ENCODE peak calls at places on chromosomes 1 and 21, in ten cellular contexts. One of them, this sample, is unnamed.

GRCh38 chr1:198788561-198789064 is 149.8 kb downstream of the PTPRC start:
- DNase-seq in naive B cell: peak
- DNase-seq in NCI-H1105: no peak
- DNase-seq in hypothalamus: no peak
- DNase-seq in MM.1S: no peak
- DNase-seq in Daoy: peak
- DNase-seq in AG09319: no peak
- DNase-seq in mucosa of gallbladder: no peak
- DNase-seq in activated naive CD8-positive, alpha-beta T cell treated with anti-CD3 and anti-CD28 coated beads, Interleukin-2, amount 50 U/mL, for 24 hours: peak
- DNase-seq in NCI-H510A treated with DMSO at 0.1 percent for 48 hours: no peak
- DNase-seq in this sample: no peak

GRCh38 chr1:63969461-63969893 is 195.7 kb downstream of the ROR1 start:
- DNase-seq in naive B cell: no peak
- DNase-seq in AG09319: no peak
- DNase-seq in NCI-H510A treated with DMSO at 0.1 percent for 48 hours: no peak
- DNase-seq in mucosa of gallbladder: no peak
- DNase-seq in NCI-H1105: no peak
- DNase-seq in MM.1S: peak
- DNase-seq in activated naive CD8-positive, alpha-beta T cell treated with anti-CD3 and anti-CD28 coated beads, Interleukin-2, amount 50 U/mL, for 24 hours: no peak
- DNase-seq in hypothalamus: no peak
- DNase-seq in Daoy: peak
- DNase-seq in this sample: peak

GRCh38 chr1:99669821-99670220 is 23.9 kb downstream of the PALMD start:
- DNase-seq in Daoy: no peak
- DNase-seq in naive B cell: no peak
- DNase-seq in NCI-H1105: no peak
- DNase-seq in AG09319: no peak
- DNase-seq in activated naive CD8-positive, alpha-beta T cell treated with anti-CD3 and anti-CD28 coated beads, Interleukin-2, amount 50 U/mL, for 24 hours: no peak
- DNase-seq in hypothalamus: no peak
- DNase-seq in NCI-H510A treated with DMSO at 0.1 percent for 48 hours: no peak
- DNase-seq in MM.1S: no peak
- DNase-seq in mucosa of gallbladder: no peak
- DNase-seq in this sample: no peak

GRCh38 chr1:220902916-220903315 is 23.7 kb downstream of the HLX start:
- DNase-seq in AG09319: no peak
- DNase-seq in Daoy: no peak
- DNase-seq in NCI-H510A treated with DMSO at 0.1 percent for 48 hours: no peak
- DNase-seq in naive B cell: no peak
- DNase-seq in MM.1S: no peak
- DNase-seq in hypothalamus: no peak
- DNase-seq in mucosa of gallbladder: no peak
- DNase-seq in NCI-H1105: no peak
- DNase-seq in activated naive CD8-positive, alpha-beta T cell treated with anti-CD3 and anti-CD28 coated beads, Interleukin-2, amount 50 U/mL, for 24 hours: no peak
- DNase-seq in this sample: no peak

GRCh38 chr1:182806015-182806678 is 16.6 kb downstream of the NPL start:
- DNase-seq in AG09319: no peak
- DNase-seq in mucosa of gallbladder: no peak
- DNase-seq in NCI-H1105: no peak
- DNase-seq in Daoy: no peak
- DNase-seq in hypothalamus: no peak
- DNase-seq in naive B cell: no peak
- DNase-seq in activated naive CD8-positive, alpha-beta T cell treated with anti-CD3 and anti-CD28 coated beads, Interleukin-2, amount 50 U/mL, for 24 hours: no peak
- DNase-seq in NCI-H510A treated with DMSO at 0.1 percent for 48 hours: peak
- DNase-seq in MM.1S: no peak
- DNase-seq in this sample: peak

GRCh38 chr1:9143250-9143649 is 14.3 kb upstream of the GPR157 start:
- DNase-seq in AG09319: no peak
- DNase-seq in NCI-H510A treated with DMSO at 0.1 percent for 48 hours: no peak
- DNase-seq in hypothalamus: no peak
- DNase-seq in MM.1S: no peak
- DNase-seq in naive B cell: no peak
- DNase-seq in NCI-H1105: no peak
- DNase-seq in mucosa of gallbladder: no peak
- DNase-seq in Daoy: peak
- DNase-seq in activated naive CD8-positive, alpha-beta T cell treated with anti-CD3 and anti-CD28 coated beads, Interleukin-2, amount 50 U/mL, for 24 hours: no peak
- DNase-seq in this sample: no peak

GRCh38 chr1:23593042-23593521 is 33.8 kb upstream of the ID3 start:
- DNase-seq in MM.1S: no peak
- DNase-seq in hypothalamus: no peak
- DNase-seq in AG09319: no peak
- DNase-seq in NCI-H1105: peak
- DNase-seq in naive B cell: no peak
- DNase-seq in NCI-H510A treated with DMSO at 0.1 percent for 48 hours: peak
- DNase-seq in mucosa of gallbladder: no peak
- DNase-seq in activated naive CD8-positive, alpha-beta T cell treated with anti-CD3 and anti-CD28 coated beads, Interleukin-2, amount 50 U/mL, for 24 hours: no peak
- DNase-seq in Daoy: no peak
- DNase-seq in this sample: no peak

GRCh38 chr1:59901770-59902388 is 24.7 kb downstream of the CYP2J2 start:
- DNase-seq in mucosa of gallbladder: no peak
- DNase-seq in activated naive CD8-positive, alpha-beta T cell treated with anti-CD3 and anti-CD28 coated beads, Interleukin-2, amount 50 U/mL, for 24 hours: no peak
- DNase-seq in hypothalamus: no peak
- DNase-seq in Daoy: no peak
- DNase-seq in naive B cell: no peak
- DNase-seq in NCI-H1105: no peak
- DNase-seq in MM.1S: no peak
- DNase-seq in NCI-H510A treated with DMSO at 0.1 percent for 48 hours: no peak
- DNase-seq in AG09319: no peak
- DNase-seq in this sample: no peak

GRCh38 chr21:46082638-46083270 is 15.2 kb upstream of the COL6A2 start:
- DNase-seq in NCI-H1105: no peak
- DNase-seq in Daoy: no peak
- DNase-seq in AG09319: no peak
- DNase-seq in NCI-H510A treated with DMSO at 0.1 percent for 48 hours: no peak
- DNase-seq in naive B cell: no peak
- DNase-seq in MM.1S: no peak
- DNase-seq in mucosa of gallbladder: no peak
- DNase-seq in activated naive CD8-positive, alpha-beta T cell treated with anti-CD3 and anti-CD28 coated beads, Interleukin-2, amount 50 U/mL, for 24 hours: no peak
- DNase-seq in hypothalamus: no peak
- DNase-seq in this sample: no peak

GRCh38 chr1:7174561-7174960 is 389.3 kb downstream of the CAMTA1 start:
- DNase-seq in hypothalamus: no peak
- DNase-seq in NCI-H510A treated with DMSO at 0.1 percent for 48 hours: no peak
- DNase-seq in activated naive CD8-positive, alpha-beta T cell treated with anti-CD3 and anti-CD28 coated beads, Interleukin-2, amount 50 U/mL, for 24 hours: no peak
- DNase-seq in naive B cell: no peak
- DNase-seq in MM.1S: no peak
- DNase-seq in mucosa of gallbladder: no peak
- DNase-seq in AG09319: no peak
- DNase-seq in Daoy: no peak
- DNase-seq in NCI-H1105: no peak
- DNase-seq in this sample: no peak

This sample was measured in NCI-H2107.